ENCODE peak calls at places on chromosomes 6 and 20, in six cellular contexts. One of them, this sample, is unnamed.

GRCh38 chr20:34701405-34702085 is 2.6 kb upstream of the TP53INP2 start:
- DNase-seq in cardiac fibroblast: no peak
- DNase-seq in ovary: no peak
- DNase-seq in A549: peak; percentile 54
- DNase-seq in tibial artery: no peak
- DNase-seq in left ventricle myocardium inferior: no peak
- DNase-seq in this sample: no peak

GRCh38 chr6:148177589-148178233 is 164.9 kb upstream of the SASH1 start:
- DNase-seq in ovary: peak; percentile 69
- DNase-seq in tibial artery: peak; percentile 76
- DNase-seq in cardiac fibroblast: peak; percentile 77
- DNase-seq in A549: peak; percentile 63
- DNase-seq in left ventricle myocardium inferior: peak; percentile 69
- DNase-seq in this sample: peak; percentile 66

GRCh38 chr6:131172237-131172636 is 37.0 kb downstream of the AKAP7 start:
- DNase-seq in left ventricle myocardium inferior: no peak
- DNase-seq in ovary: no peak
- DNase-seq in A549: no peak
- DNase-seq in cardiac fibroblast: no peak
- DNase-seq in tibial artery: no peak
- DNase-seq in this sample: peak; percentile 61

GRCh38 chr6:161088676-161089328 is 97.2 kb downstream of the MAP3K4 start:
- DNase-seq in left ventricle myocardium inferior: no peak
- DNase-seq in ovary: no peak
- DNase-seq in cardiac fibroblast: no peak
- DNase-seq in A549: no peak
- DNase-seq in tibial artery: no peak
- DNase-seq in this sample: peak; percentile 10

GRCh38 chr20:45836841-45837240 is 3.2 kb downstream of the SNX21 start:
- DNase-seq in ovary: no peak
- DNase-seq in left ventricle myocardium inferior: no peak
- DNase-seq in cardiac fibroblast: peak; percentile 62
- DNase-seq in A549: no peak
- DNase-seq in tibial artery: no peak
- DNase-seq in this sample: no peak

GRCh38 chr20:9147553-9148024 is 78.7 kb downstream of the PLCB4 start:
- DNase-seq in left ventricle myocardium inferior: no peak
- DNase-seq in tibial artery: no peak
- DNase-seq in cardiac fibroblast: peak; percentile 8
- DNase-seq in ovary: no peak
- DNase-seq in A549: peak; percentile 47
- DNase-seq in this sample: peak; percentile 73

GRCh38 chr20:36384022-36384619 is 78.0 kb downstream of the DLGAP4 start:
- DNase-seq in A549: peak; percentile 42
- DNase-seq in left ventricle myocardium inferior: no peak
- DNase-seq in tibial artery: no peak
- DNase-seq in cardiac fibroblast: peak; percentile 32
- DNase-seq in ovary: peak; percentile 26
- DNase-seq in this sample: peak; percentile 61

GRCh38 chr20:59010995-59011873 is 4.2 kb upstream of the CTSZ start:
- DNase-seq in ovary: no peak
- DNase-seq in A549: no peak
- DNase-seq in cardiac fibroblast: peak; percentile 93
- DNase-seq in tibial artery: peak; percentile 68
- DNase-seq in left ventricle myocardium inferior: no peak
- DNase-seq in this sample: peak; percentile 78

GRCh38 chr20:17543531-17543961 is 12.4 kb upstream of the BFSP1 start:
- DNase-seq in A549: no peak
- DNase-seq in left ventricle myocardium inferior: no peak
- DNase-seq in cardiac fibroblast: peak; percentile 64
- DNase-seq in ovary: no peak
- DNase-seq in tibial artery: no peak
- DNase-seq in this sample: no peak

GRCh38 chr6:163814494-163815364 is 400.2 kb downstream of the QKI start:
- DNase-seq in ovary: no peak
- DNase-seq in tibial artery: no peak
- DNase-seq in A549: peak; percentile 16
- DNase-seq in left ventricle myocardium inferior: no peak
- DNase-seq in cardiac fibroblast: peak; percentile 46
- DNase-seq in this sample: no peak

GRCh38 chr20:49345538-49345937 is 67.7 kb upstream of the ZNFX1 start:
- DNase-seq in ovary: no peak
- DNase-seq in left ventricle myocardium inferior: peak; percentile 37
- DNase-seq in A549: peak; percentile 70
- DNase-seq in tibial artery: peak; percentile 71
- DNase-seq in cardiac fibroblast: peak; percentile 57
- DNase-seq in this sample: peak; percentile 48

GRCh38 chr6:114170372-114170771 is 172.5 kb downstream of the HS3ST5 start:
- DNase-seq in ovary: no peak
- DNase-seq in tibial artery: no peak
- DNase-seq in A549: no peak
- DNase-seq in left ventricle myocardium inferior: no peak
- DNase-seq in cardiac fibroblast: no peak
- DNase-seq in this sample: no peak

GRCh38 chr20:63565699-63566335 is 8.2 kb downstream of the HELZ2 start:
- DNase-seq in left ventricle myocardium inferior: no peak
- DNase-seq in tibial artery: no peak
- DNase-seq in A549: no peak
- DNase-seq in cardiac fibroblast: no peak
- DNase-seq in ovary: no peak
- DNase-seq in this sample: no peak

GRCh38 chr6:27065183-27065582 is 182.3 kb upstream of the PRSS16 start:
- DNase-seq in cardiac fibroblast: no peak
- DNase-seq in tibial artery: no peak
- DNase-seq in A549: no peak
- DNase-seq in ovary: no peak
- DNase-seq in left ventricle myocardium inferior: no peak
- DNase-seq in this sample: no peak

GRCh38 chr6:133613231-133613630 is 275.7 kb upstream of the TCF21 start:
- DNase-seq in tibial artery: no peak
- DNase-seq in left ventricle myocardium inferior: no peak
- DNase-seq in ovary: no peak
- DNase-seq in cardiac fibroblast: no peak
- DNase-seq in A549: no peak
- DNase-seq in this sample: no peak

GRCh38 chr20:7667194-7667593 is 273.1 kb downstream of the HAO1 start:
- DNase-seq in A549: peak; percentile 26
- DNase-seq in left ventricle myocardium inferior: no peak
- DNase-seq in cardiac fibroblast: peak; percentile 31
- DNase-seq in ovary: no peak
- DNase-seq in tibial artery: no peak
- DNase-seq in this sample: peak; percentile 77

GRCh38 chr6:56314683-56315523 is 67.5 kb upstream of the COL21A1 start:
- DNase-seq in cardiac fibroblast: peak; percentile 57
- DNase-seq in tibial artery: no peak
- DNase-seq in left ventricle myocardium inferior: no peak
- DNase-seq in A549: peak; percentile 35
- DNase-seq in ovary: no peak
- DNase-seq in this sample: peak; percentile 57

GRCh38 chr6:89348372-89348771 is 4.2 kb downstream of the UBE2J1 start:
- DNase-seq in ovary: no peak
- DNase-seq in left ventricle myocardium inferior: no peak
- DNase-seq in tibial artery: no peak
- DNase-seq in cardiac fibroblast: no peak
- DNase-seq in A549: no peak
- DNase-seq in this sample: no peak

GRCh38 chr20:59120491-59120890 is 43.1 kb upstream of the ZNF831 start:
- DNase-seq in tibial artery: no peak
- DNase-seq in A549: no peak
- DNase-seq in left ventricle myocardium inferior: no peak
- DNase-seq in ovary: no peak
- DNase-seq in cardiac fibroblast: no peak
- DNase-seq in this sample: no peak

GRCh38 chr6:74409447-74409846 is 713.4 kb downstream of the CD109 start:
- DNase-seq in cardiac fibroblast: peak; percentile 79
- DNase-seq in left ventricle myocardium inferior: no peak
- DNase-seq in tibial artery: no peak
- DNase-seq in A549: peak; percentile 55
- DNase-seq in ovary: no peak
- DNase-seq in this sample: peak; percentile 81

GRCh38 chr6:45577836-45578504 is 200.2 kb upstream of the SUPT3H start:
- DNase-seq in cardiac fibroblast: peak; percentile 51
- DNase-seq in tibial artery: no peak
- DNase-seq in left ventricle myocardium inferior: no peak
- DNase-seq in ovary: no peak
- DNase-seq in A549: no peak
- DNase-seq in this sample: no peak

GRCh38 chr20:62710886-62711702 is 2.5 kb downstream of the NTSR1 start:
- DNase-seq in cardiac fibroblast: no peak
- DNase-seq in A549: no peak
- DNase-seq in ovary: no peak
- DNase-seq in tibial artery: no peak
- DNase-seq in left ventricle myocardium inferior: no peak
- DNase-seq in this sample: peak; percentile 59

GRCh38 chr20:9294081-9294480 is 220.3 kb upstream of the LAMP5 start:
- DNase-seq in cardiac fibroblast: peak; percentile 17
- DNase-seq in tibial artery: no peak
- DNase-seq in left ventricle myocardium inferior: no peak
- DNase-seq in ovary: no peak
- DNase-seq in A549: peak; percentile 73
- DNase-seq in this sample: peak; percentile 77

GRCh38 chr6:2804516-2804915 is 37.1 kb downstream of the SERPINB1 start:
- DNase-seq in tibial artery: no peak
- DNase-seq in A549: no peak
- DNase-seq in left ventricle myocardium inferior: no peak
- DNase-seq in cardiac fibroblast: no peak
- DNase-seq in ovary: no peak
- DNase-seq in this sample: no peak

GRCh38 chr6:142349215-142349823 is 47.5 kb downstream of the ADGRG6 start:
- DNase-seq in ovary: no peak
- DNase-seq in A549: no peak
- DNase-seq in left ventricle myocardium inferior: no peak
- DNase-seq in tibial artery: no peak
- DNase-seq in cardiac fibroblast: no peak
- DNase-seq in this sample: no peak

GRCh38 chr6:30881392-30881986 is 2.8 kb upstream of the DDR1 start:
- DNase-seq in A549: no peak
- DNase-seq in cardiac fibroblast: no peak
- DNase-seq in ovary: no peak
- DNase-seq in left ventricle myocardium inferior: no peak
- DNase-seq in tibial artery: no peak
- DNase-seq in this sample: no peak

GRCh38 chr20:50928469-50928868 is 2.8 kb downstream of the ADNP start:
- DNase-seq in cardiac fibroblast: no peak
- DNase-seq in ovary: no peak
- DNase-seq in A549: no peak
- DNase-seq in tibial artery: no peak
- DNase-seq in left ventricle myocardium inferior: no peak
- DNase-seq in this sample: peak; percentile 9
- H3K4me3 ChIP-seq in cardiac fibroblast: peak overlapping the region; percentile 87
- H3K4me3 ChIP-seq in ovary: peak overlapping the region; percentile 92
- H3K4me3 ChIP-seq in A549: peak overlapping the region; percentile 83
- H3K4me3 ChIP-seq in tibial artery: no peak overlapping the region
- H3K4me3 ChIP-seq in left ventricle myocardium inferior: peak overlapping the region; percentile 81
- H3K4me3 ChIP-seq in this sample: peak overlapping the region; percentile 77

DNA sequence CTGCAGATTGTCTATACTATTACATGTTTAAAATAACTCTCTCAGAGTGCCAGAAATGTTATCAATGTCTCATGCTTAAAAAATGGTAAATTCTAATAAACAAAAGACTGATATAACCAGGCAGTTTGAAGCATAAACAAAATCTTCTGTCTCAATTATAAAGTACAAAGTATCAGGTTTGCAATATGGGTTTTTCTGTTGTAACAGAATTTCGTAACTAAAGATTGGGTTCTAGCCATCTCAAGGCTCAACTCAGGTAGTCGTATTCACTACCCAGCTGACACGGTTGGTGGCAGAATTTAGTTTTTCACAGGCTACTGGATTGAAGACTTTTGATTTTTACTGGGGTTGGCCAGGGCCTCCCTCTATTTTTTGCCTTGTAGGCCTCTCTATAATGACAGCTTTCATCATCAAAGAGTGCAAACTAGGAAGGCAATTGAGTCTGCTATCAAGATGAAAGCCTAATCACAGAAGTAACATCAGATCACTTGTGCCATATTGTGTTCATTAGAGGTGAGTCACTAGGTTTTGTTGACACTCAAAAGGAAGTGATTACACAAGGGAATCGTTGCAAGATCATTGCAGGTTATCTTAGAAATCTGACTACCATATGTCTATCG is 3.6 kb downstream of the CYP39A1 start:
- DNase-seq in left ventricle myocardium inferior: no peak
- DNase-seq in ovary: no peak
- DNase-seq in cardiac fibroblast: no peak
- DNase-seq in A549: peak; percentile 41
- DNase-seq in tibial artery: no peak
- DNase-seq in this sample: peak; percentile 85
- TF ChIP-seq CTCF in left ventricle myocardium inferior: no peak
- TF ChIP-seq CTCF in ovary: no peak
- TF ChIP-seq CTCF in cardiac fibroblast: no peak
- TF ChIP-seq CTCF in A549: no peak
- TF ChIP-seq CTCF in tibial artery: no peak
- TF ChIP-seq CTCF in this sample: no peak

GRCh38 chr6:109478222-109478805 is 4.7 kb downstream of the ZBTB24 start:
- DNase-seq in A549: no peak
- DNase-seq in ovary: no peak
- DNase-seq in cardiac fibroblast: no peak
- DNase-seq in left ventricle myocardium inferior: no peak
- DNase-seq in tibial artery: no peak
- DNase-seq in this sample: no peak

GRCh38 chr6:109478848-109479624 is 4.0 kb downstream of the ZBTB24 start:
- DNase-seq in left ventricle myocardium inferior: no peak
- DNase-seq in tibial artery: no peak
- DNase-seq in cardiac fibroblast: no peak
- DNase-seq in ovary: no peak
- DNase-seq in A549: no peak
- DNase-seq in this sample: no peak

GRCh38 chr6:109477725-109478124 is 5.3 kb downstream of the ZBTB24 start:
- DNase-seq in tibial artery: no peak
- DNase-seq in left ventricle myocardium inferior: no peak
- DNase-seq in cardiac fibroblast: no peak
- DNase-seq in ovary: no peak
- DNase-seq in A549: no peak
- DNase-seq in this sample: no peak

GRCh38 chr6:109475625-109476024 is 7.4 kb downstream of the ZBTB24 start:
- DNase-seq in left ventricle myocardium inferior: no peak
- DNase-seq in ovary: no peak
- DNase-seq in tibial artery: no peak
- DNase-seq in cardiac fibroblast: no peak
- DNase-seq in A549: no peak
- DNase-seq in this sample: no peak

DNA sequence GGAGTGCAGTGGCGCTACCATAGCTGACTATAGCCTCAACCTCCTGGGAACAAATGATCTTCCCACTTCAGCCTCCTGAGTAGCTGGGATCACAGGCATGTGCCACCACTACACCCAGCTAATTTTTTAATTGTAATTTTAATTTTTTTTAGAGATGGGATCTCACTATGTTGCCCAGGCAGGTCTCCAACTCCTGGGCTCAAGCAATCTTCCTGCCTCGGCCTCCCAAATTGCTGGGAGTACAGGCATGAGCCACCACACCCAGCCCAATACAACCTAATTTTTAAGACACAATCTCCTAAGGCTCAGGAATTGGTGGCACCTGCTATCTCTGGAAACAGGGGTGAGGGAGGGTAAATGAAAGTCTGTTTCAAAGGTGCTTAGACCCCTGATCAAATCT is 5.8 kb downstream of the ZBTB24 start:
- DNase-seq in tibial artery: no peak
- DNase-seq in cardiac fibroblast: no peak
- DNase-seq in ovary: no peak
- DNase-seq in left ventricle myocardium inferior: no peak
- DNase-seq in A549: no peak
- DNase-seq in this sample: no peak
- H3K4me3 ChIP-seq in tibial artery: no peak overlapping the region
- H3K4me3 ChIP-seq in cardiac fibroblast: no peak overlapping the region
- H3K4me3 ChIP-seq in ovary: no peak overlapping the region
- H3K4me3 ChIP-seq in left ventricle myocardium inferior: no peak overlapping the region
- H3K4me3 ChIP-seq in A549: no peak overlapping the region
- H3K4me3 ChIP-seq in this sample: no peak overlapping the region

GRCh38 chr6:33314515-33314942 is 651 bp upstream of the TAPBP start:
- DNase-seq in cardiac fibroblast: peak; percentile 89
- DNase-seq in tibial artery: peak; percentile 82
- DNase-seq in ovary: peak; percentile 69
- DNase-seq in A549: peak; percentile 89
- DNase-seq in left ventricle myocardium inferior: peak; percentile 60
- DNase-seq in this sample: peak; percentile 86
- TF ChIP-seq CTCF in cardiac fibroblast: no peak
- TF ChIP-seq CTCF in tibial artery: no peak
- TF ChIP-seq CTCF in ovary: no peak
- TF ChIP-seq CTCF in A549: no peak
- TF ChIP-seq CTCF in left ventricle myocardium inferior: no peak
- TF ChIP-seq CTCF in this sample: no peak